ENCODE peak calls at places on chromosomes 11 and 22, in seven cellular contexts. B, D, Y, I, A, T and V are unnamed samples.

GRCh38 chr11:93567406-93567819 is 24.2 kb upstream of the SMCO4 start:
- DNase-seq in B (no peak), D (no peak), Y (peak; percentile 39), I (peak; percentile 15), A (no peak), T (no peak), V (peak; percentile 90)

GRCh38 chr11:72091292-72091691 is 10.6 kb downstream of the LRRC51 start:
- DNase-seq in B (peak; percentile 67), D (peak; percentile 68), Y (peak; percentile 82), I (peak; percentile 64), A (peak; percentile 66), T (peak; percentile 78), V (peak; percentile 71)

GRCh38 chr11:61021661-61022212 is 50.3 kb downstream of the CD6 start:
- DNase-seq in B (no peak), D (no peak), Y (peak; percentile 75), I (no peak), A (peak; percentile 34), T (no peak), V (peak; percentile 91)

GRCh38 chr22:42439821-42440674 is 7.8 kb upstream of the NFAM1 start:
- DNase-seq in B (no peak), D (no peak), Y (no peak), I (no peak), A (no peak), T (no peak), V (peak; percentile 30)

GRCh38 chr11:85540635-85541034 is 86.5 kb downstream of the DLG2 start:
- DNase-seq in B (no peak), D (no peak), Y (no peak), I (no peak), A (peak; percentile 25), T (no peak), V (no peak)

GRCh38 chr11:93727985-93728791 is 13.1 kb downstream of the TAF1D start:
- DNase-seq in B (no peak), D (no peak), Y (no peak), I (no peak), A (no peak), T (no peak), V (no peak)

GRCh38 chr22:46110215-46110614 is 40.1 kb upstream of the PPARA start:
- DNase-seq in B (no peak), D (no peak), Y (no peak), I (no peak), A (no peak), T (no peak), V (no peak)

GRCh38 chr22:50481440-50482106 is at the start of gene ADM2:
- DNase-seq in B (no peak), D (peak; percentile 24), Y (peak; percentile 73), I (no peak), A (no peak), T (peak; percentile 91), V (peak; percentile 62)

GRCh38 chr11:1482581-1483444 is 3.8 kb downstream of the MOB2 start:
- DNase-seq in B (no peak), D (no peak), Y (no peak), I (no peak), A (no peak), T (no peak), V (peak; percentile 44)

GRCh38 chr11:92830382-92831148 is 138.9 kb upstream of the MTNR1B start:
- DNase-seq in B (no peak), D (no peak), Y (no peak), I (no peak), A (no peak), T (no peak), V (no peak)

GRCh38 chr11:2387266-2387982 is 10.3 kb downstream of the CD81 start:
- DNase-seq in B (no peak), D (no peak), Y (no peak), I (peak; percentile 55), A (no peak), T (peak; percentile 83), V (no peak)

GRCh38 chr22:38180841-38181452 is 683 bp downstream of the PLA2G6 start:
- DNase-seq in B (no peak), D (no peak), Y (peak; percentile 57), I (peak; percentile 46), A (no peak), T (no peak), V (peak; percentile 59)

GRCh38 chr22:38175206-38176118 is 6.2 kb downstream of the PLA2G6 start:
- DNase-seq in B (no peak), D (no peak), Y (no peak), I (no peak), A (no peak), T (no peak), V (no peak)

GRCh38 chr22:38176170-38176741 is 5.4 kb downstream of the PLA2G6 start:
- DNase-seq in B (no peak), D (no peak), Y (peak; percentile 56), I (peak; percentile 80), A (no peak), T (no peak), V (peak; percentile 79)

GRCh38 chr22:38177044-38177443 is 4.6 kb downstream of the PLA2G6 start:
- DNase-seq in B (no peak), D (no peak), Y (no peak), I (no peak), A (no peak), T (no peak), V (no peak)

GRCh38 chr22:38177926-38178604 is 3.6 kb downstream of the PLA2G6 start:
- DNase-seq in B (peak; percentile 82), D (peak; percentile 94), Y (peak; percentile 51), I (peak; percentile 56), A (no peak), T (no peak), V (peak; percentile 45)
- TF ChIP-seq EP300 in B (no peak), D (peak; percentile 78), Y (peak; percentile 26), I (no peak), A (no peak), T (no peak), V (no peak)

GRCh38 chr11:66345316-66345649 is 379 bp upstream of the BRMS1 start:
- DNase-seq in B (no peak), D (no peak), Y (no peak), I (no peak), A (no peak), T (no peak), V (no peak)
- TF ChIP-seq EP300 in B (no peak), D (no peak), Y (no peak), I (no peak), A (no peak), T (no peak), V (no peak)

GRCh38 chr11:67391304-67392181 is at the start of gene RAD9A:
- DNase-seq in B (peak; percentile 94), D (peak; percentile 90), Y (peak; percentile 97), I (peak; percentile 95), A (peak; percentile 67), T (peak; percentile 99), V (peak; percentile 97)
- TF ChIP-seq EP300 in B (no peak), D (no peak), Y (peak; percentile 21), I (peak; percentile 71), A (peak; percentile 78), T (no peak), V (no peak)

GRCh38 chr11:96012086-96012824 is 88.3 kb upstream of the MTMR2 start:
- DNase-seq in B (peak; percentile 87), D (peak; percentile 99), Y (peak; percentile 49), I (no peak), A (no peak), T (peak; percentile 59), V (no peak)
- TF ChIP-seq EP300 in B (no peak), D (peak; percentile 95), Y (no peak), I (no peak), A (no peak), T (no peak), V (no peak)

GRCh38 chr22:19749876-19750275 is 10.7 kb upstream of the TBX1 start:
- DNase-seq in B (no peak), D (no peak), Y (no peak), I (no peak), A (no peak), T (no peak), V (no peak)

GRCh38 chr22:19747574-19747973 is 13.0 kb upstream of the TBX1 start:
- DNase-seq in B (no peak), D (no peak), Y (no peak), I (no peak), A (no peak), T (no peak), V (no peak)

GRCh38 chr22:19748991-19749665 is 11.4 kb upstream of the TBX1 start:
- DNase-seq in B (no peak), D (no peak), Y (no peak), I (no peak), A (no peak), T (no peak), V (no peak)

GRCh38 chr22:19746726-19747125 is 13.9 kb upstream of the TBX1 start:
- DNase-seq in B (no peak), D (no peak), Y (no peak), I (no peak), A (no peak), T (no peak), V (no peak)

DNA sequence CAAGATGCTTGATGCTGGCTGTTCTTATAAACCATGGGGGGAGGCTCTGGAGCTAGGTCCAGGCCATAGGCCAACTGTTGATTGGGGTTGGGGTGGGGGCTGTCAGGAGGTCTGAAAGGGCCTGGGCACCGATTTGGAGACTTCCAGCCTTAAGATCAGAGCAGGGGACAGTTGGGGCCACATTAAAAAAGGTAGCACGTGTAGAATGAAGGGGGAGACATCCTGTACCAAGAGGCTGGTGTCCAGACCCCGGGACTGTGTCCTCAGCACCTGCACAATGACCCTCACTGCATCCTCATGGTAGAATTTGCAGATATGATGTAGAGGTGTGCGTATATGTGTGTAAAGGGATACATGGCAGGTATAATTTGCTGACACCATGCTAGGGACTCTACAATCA is 12.4 kb upstream of the TBX1 start:
- DNase-seq in B (no peak), D (no peak), Y (no peak), I (no peak), A (no peak), T (no peak), V (no peak)
- TF ChIP-seq EP300 in B (no peak), D (no peak), Y (no peak), I (no peak), A (no peak), T (no peak), V (no peak)